ENCODE peak calls at places on chromosomes 12 and 14, in eight cellular contexts. One of them, this sample, is unnamed.
A peak's percentile ranks its signal among the peaks of the same experiment; 100 is the strongest.

GRCh38 chr12:52097045-52097666 is 17.7 kb downstream of the SMIM41 start:
- DNase-seq in IMR-90: no peak
- DNase-seq in HCT116: no peak
- DNase-seq in A549: no peak
- DNase-seq in sigmoid colon: no peak
- DNase-seq in breast epithelium: no peak
- DNase-seq in heart left ventricle: no peak
- DNase-seq in uterus: no peak
- DNase-seq in this sample: no peak

GRCh38 chr12:119673634-119674033 is 5.7 kb downstream of the PRKAB1 start:
- DNase-seq in IMR-90: no peak
- DNase-seq in HCT116: no peak
- DNase-seq in A549: no peak
- DNase-seq in sigmoid colon: peak; percentile 68
- DNase-seq in breast epithelium: no peak
- DNase-seq in heart left ventricle: peak; percentile 45
- DNase-seq in uterus: no peak
- DNase-seq in this sample: no peak

GRCh38 chr12:124898200-124898950 is 16.1 kb downstream of the UBC start:
- DNase-seq in IMR-90: no peak
- DNase-seq in HCT116: no peak
- DNase-seq in A549: peak; percentile 90
- DNase-seq in sigmoid colon: peak; percentile 74
- DNase-seq in breast epithelium: peak; percentile 37
- DNase-seq in heart left ventricle: no peak
- DNase-seq in uterus: no peak
- DNase-seq in this sample: peak; percentile 78

GRCh38 chr14:100556076-100556475 is 31.1 kb downstream of the BEGAIN start:
- DNase-seq in IMR-90: no peak
- DNase-seq in HCT116: no peak
- DNase-seq in A549: no peak
- DNase-seq in sigmoid colon: no peak
- DNase-seq in breast epithelium: no peak
- DNase-seq in heart left ventricle: no peak
- DNase-seq in uterus: no peak
- DNase-seq in this sample: no peak

GRCh38 chr14:103232831-103233319 is 101.2 kb upstream of the EIF5 start:
- DNase-seq in IMR-90: no peak
- DNase-seq in HCT116: no peak
- DNase-seq in A549: no peak
- DNase-seq in sigmoid colon: no peak
- DNase-seq in breast epithelium: no peak
- DNase-seq in heart left ventricle: no peak
- DNase-seq in uterus: no peak
- DNase-seq in this sample: no peak

GRCh38 chr12:119870462-119870861 is 6.7 kb downstream of the CIT start:
- DNase-seq in IMR-90: no peak
- DNase-seq in HCT116: no peak
- DNase-seq in A549: no peak
- DNase-seq in sigmoid colon: no peak
- DNase-seq in breast epithelium: no peak
- DNase-seq in heart left ventricle: no peak
- DNase-seq in uterus: no peak
- DNase-seq in this sample: no peak

GRCh38 chr14:29558516-29558915 is 369.1 kb downstream of the PRKD1 start:
- DNase-seq in IMR-90: peak; percentile 80
- DNase-seq in HCT116: no peak
- DNase-seq in A549: no peak
- DNase-seq in sigmoid colon: no peak
- DNase-seq in breast epithelium: no peak
- DNase-seq in heart left ventricle: no peak
- DNase-seq in uterus: no peak
- DNase-seq in this sample: no peak

GRCh38 chr12:16258963-16259362 is 18.5 kb downstream of the SLC15A5 start:
- DNase-seq in IMR-90: no peak
- DNase-seq in HCT116: no peak
- DNase-seq in A549: no peak
- DNase-seq in sigmoid colon: no peak
- DNase-seq in breast epithelium: no peak
- DNase-seq in heart left ventricle: no peak
- DNase-seq in uterus: no peak
- DNase-seq in this sample: no peak

GRCh38 chr12:43836455-43836989 is 641 bp downstream of the TMEM117 start:
- DNase-seq in IMR-90: peak; percentile 46
- DNase-seq in HCT116: no peak
- DNase-seq in A549: peak; percentile 48
- DNase-seq in sigmoid colon: no peak
- DNase-seq in breast epithelium: no peak
- DNase-seq in heart left ventricle: no peak
- DNase-seq in uterus: no peak
- DNase-seq in this sample: no peak

GRCh38 chr14:93132472-93133065 is 16.8 kb upstream of the ITPK1 start:
- DNase-seq in IMR-90: peak; percentile 22
- DNase-seq in HCT116: no peak
- DNase-seq in A549: peak; percentile 59
- DNase-seq in sigmoid colon: no peak
- DNase-seq in breast epithelium: no peak
- DNase-seq in heart left ventricle: no peak
- DNase-seq in uterus: no peak
- DNase-seq in this sample: peak; percentile 79

GRCh38 chr14:103628221-103628683 is 759 bp upstream of the KLC1 start:
- DNase-seq in IMR-90: peak; percentile 79
- DNase-seq in HCT116: peak; percentile 39
- DNase-seq in A549: peak; percentile 72
- DNase-seq in sigmoid colon: peak; percentile 90
- DNase-seq in breast epithelium: peak; percentile 47
- DNase-seq in heart left ventricle: peak; percentile 86
- DNase-seq in uterus: peak; percentile 71
- DNase-seq in this sample: peak; percentile 71

GRCh38 chr14:92382677-92383076 is 59.7 kb downstream of the SLC24A4 start:
- DNase-seq in IMR-90: no peak
- DNase-seq in HCT116: no peak
- DNase-seq in A549: peak; percentile 66
- DNase-seq in sigmoid colon: no peak
- DNase-seq in breast epithelium: no peak
- DNase-seq in heart left ventricle: no peak
- DNase-seq in uterus: no peak
- DNase-seq in this sample: peak; percentile 52

DNA sequence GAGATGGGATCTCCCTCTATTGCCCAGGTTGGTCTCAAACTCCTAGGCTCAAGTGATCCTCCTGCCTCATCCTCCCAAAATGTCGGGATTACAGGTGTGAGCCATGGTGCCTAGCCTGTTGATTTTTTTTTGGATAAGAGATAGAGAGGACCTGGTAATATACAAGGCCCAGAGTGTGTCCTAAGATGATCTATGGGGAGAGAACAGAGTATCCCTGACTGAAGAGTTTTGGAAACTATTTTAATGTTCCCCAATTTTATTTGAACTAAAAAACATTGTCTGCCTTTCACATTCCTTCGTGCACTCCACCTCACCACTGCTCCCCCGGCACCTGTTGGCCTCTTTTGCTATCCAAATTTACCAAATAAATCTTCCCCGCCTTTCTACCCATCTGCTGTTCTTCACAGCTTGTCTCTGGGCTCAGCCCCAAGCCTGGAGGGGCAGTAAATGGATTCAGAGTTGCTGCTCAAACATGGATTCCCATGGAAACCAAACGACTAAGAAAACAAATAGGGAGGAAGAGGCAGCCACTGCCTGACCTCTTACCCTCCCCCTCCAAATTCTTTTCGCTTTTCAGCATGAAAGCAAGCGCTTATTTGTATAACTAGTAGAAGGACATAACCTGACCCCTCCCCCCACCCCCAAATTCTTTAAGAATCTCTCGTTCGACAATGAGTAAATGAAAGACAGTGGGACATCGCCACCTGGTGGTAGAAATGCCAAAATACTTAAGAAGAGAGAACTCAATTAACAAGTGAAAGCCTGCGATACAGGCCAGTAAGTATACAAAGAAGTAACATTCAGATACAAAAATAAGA is 22.6 kb downstream of the OR10G3 start:
- DNase-seq in IMR-90: peak; percentile 85
- DNase-seq in HCT116: peak; percentile 83
- DNase-seq in A549: peak; percentile 68
- DNase-seq in sigmoid colon: peak; percentile 87
- DNase-seq in breast epithelium: peak; percentile 78
- DNase-seq in heart left ventricle: peak; percentile 57
- DNase-seq in uterus: peak; percentile 74
- DNase-seq in this sample: peak; percentile 96
- TF ChIP-seq POLR2A in IMR-90: no peak
- TF ChIP-seq POLR2A in HCT116: no peak
- TF ChIP-seq POLR2A in A549: no peak
- TF ChIP-seq POLR2A in sigmoid colon: no peak
- TF ChIP-seq POLR2A in breast epithelium: no peak
- TF ChIP-seq POLR2A in heart left ventricle: no peak
- TF ChIP-seq POLR2A in uterus: no peak
- TF ChIP-seq POLR2A in this sample: no peak

DNA sequence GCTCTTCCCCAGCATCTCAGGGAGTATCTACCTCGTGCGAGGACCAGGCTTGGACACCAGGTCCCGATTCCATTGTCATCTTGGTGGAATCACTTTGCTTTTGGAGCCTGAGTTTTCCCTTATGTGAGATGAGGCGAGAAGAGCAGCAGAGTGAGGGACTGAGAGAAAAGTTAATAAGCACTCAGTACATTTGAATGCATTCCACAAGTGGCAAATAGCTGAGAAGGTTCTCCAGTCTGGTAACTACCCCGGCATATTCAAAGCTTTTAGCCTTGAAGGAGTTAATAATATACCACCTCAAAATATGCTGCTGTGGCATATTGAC is 465 bp upstream of the GALC start:
- DNase-seq in IMR-90: no peak
- DNase-seq in HCT116: no peak
- DNase-seq in A549: no peak
- DNase-seq in sigmoid colon: no peak
- DNase-seq in breast epithelium: no peak
- DNase-seq in heart left ventricle: no peak
- DNase-seq in uterus: no peak
- DNase-seq in this sample: no peak
- H3K4me3 ChIP-seq in IMR-90: peak overlapping the region; percentile 65
- H3K4me3 ChIP-seq in HCT116: no peak overlapping the region
- H3K4me3 ChIP-seq in A549: peak overlapping the region; percentile 64
- H3K4me3 ChIP-seq in sigmoid colon: peak overlapping the region; percentile 84
- H3K4me3 ChIP-seq in breast epithelium: peak overlapping the region; percentile 89
- H3K4me3 ChIP-seq in heart left ventricle: peak overlapping the region; percentile 73
- H3K4me3 ChIP-seq in uterus: peak overlapping the region; percentile 45
- H3K4me3 ChIP-seq in this sample: peak overlapping the region; percentile 85

GRCh38 chr12:92141585-92142244 is 3.9 kb downstream of the BTG1 start:
- DNase-seq in IMR-90: no peak
- DNase-seq in HCT116: no peak
- DNase-seq in A549: no peak
- DNase-seq in sigmoid colon: no peak
- DNase-seq in breast epithelium: no peak
- DNase-seq in heart left ventricle: no peak
- DNase-seq in uterus: no peak
- DNase-seq in this sample: no peak

GRCh38 chr12:92140919-92141536 is 4.6 kb downstream of the BTG1 start:
- DNase-seq in IMR-90: no peak
- DNase-seq in HCT116: no peak
- DNase-seq in A549: no peak
- DNase-seq in sigmoid colon: no peak
- DNase-seq in breast epithelium: no peak
- DNase-seq in heart left ventricle: no peak
- DNase-seq in uterus: no peak
- DNase-seq in this sample: no peak

GRCh38 chr12:92144045-92144630 is 1.5 kb downstream of the BTG1 start:
- DNase-seq in IMR-90: peak; percentile 99
- DNase-seq in HCT116: peak; percentile 66
- DNase-seq in A549: peak; percentile 74
- DNase-seq in sigmoid colon: peak; percentile 89
- DNase-seq in breast epithelium: peak; percentile 58
- DNase-seq in heart left ventricle: peak; percentile 74
- DNase-seq in uterus: peak; percentile 68
- DNase-seq in this sample: peak; percentile 85

GRCh38 chr12:92143280-92143679 is 2.4 kb downstream of the BTG1 start:
- DNase-seq in IMR-90: no peak
- DNase-seq in HCT116: no peak
- DNase-seq in A549: no peak
- DNase-seq in sigmoid colon: no peak
- DNase-seq in breast epithelium: no peak
- DNase-seq in heart left ventricle: no peak
- DNase-seq in uterus: no peak
- DNase-seq in this sample: no peak

DNA sequence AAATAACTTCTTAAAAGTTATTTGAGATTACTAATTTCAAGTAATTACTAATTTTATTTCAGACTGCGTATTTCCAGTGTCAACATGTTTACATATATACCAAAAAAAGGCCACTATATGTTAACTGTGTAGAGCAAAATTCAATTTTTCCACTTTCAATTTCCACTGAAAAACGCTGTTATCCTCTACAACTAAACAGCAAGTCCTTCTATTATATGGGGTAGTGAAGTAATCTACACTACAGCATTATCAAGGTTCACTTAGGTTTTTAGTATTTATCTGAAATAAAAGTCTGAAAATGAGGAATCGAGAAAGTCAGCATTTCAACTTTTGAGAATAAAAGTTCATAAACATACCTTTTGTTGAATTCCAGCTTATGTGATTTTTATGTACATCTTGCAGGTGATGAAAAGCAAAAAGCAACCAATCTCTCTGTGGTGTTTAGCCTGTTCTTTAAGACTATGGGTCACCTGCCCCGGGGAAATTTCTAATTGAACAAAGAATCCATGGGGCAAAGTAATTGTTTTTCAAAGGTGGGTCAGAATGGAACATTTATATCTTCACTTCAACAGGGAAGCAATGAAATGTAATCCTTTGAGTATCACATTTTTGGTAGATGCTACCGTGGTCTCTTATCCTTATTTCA is 3.3 kb downstream of the BTG1 start:
- DNase-seq in IMR-90: no peak
- DNase-seq in HCT116: no peak
- DNase-seq in A549: no peak
- DNase-seq in sigmoid colon: no peak
- DNase-seq in breast epithelium: no peak
- DNase-seq in heart left ventricle: no peak
- DNase-seq in uterus: no peak
- DNase-seq in this sample: no peak
- TF ChIP-seq POLR2A in IMR-90: peak; percentile 56
- TF ChIP-seq POLR2A in HCT116: no peak
- TF ChIP-seq POLR2A in A549: no peak
- TF ChIP-seq POLR2A in sigmoid colon: no peak
- TF ChIP-seq POLR2A in breast epithelium: no peak
- TF ChIP-seq POLR2A in heart left ventricle: no peak
- TF ChIP-seq POLR2A in uterus: no peak
- TF ChIP-seq POLR2A in this sample: no peak

DNA sequence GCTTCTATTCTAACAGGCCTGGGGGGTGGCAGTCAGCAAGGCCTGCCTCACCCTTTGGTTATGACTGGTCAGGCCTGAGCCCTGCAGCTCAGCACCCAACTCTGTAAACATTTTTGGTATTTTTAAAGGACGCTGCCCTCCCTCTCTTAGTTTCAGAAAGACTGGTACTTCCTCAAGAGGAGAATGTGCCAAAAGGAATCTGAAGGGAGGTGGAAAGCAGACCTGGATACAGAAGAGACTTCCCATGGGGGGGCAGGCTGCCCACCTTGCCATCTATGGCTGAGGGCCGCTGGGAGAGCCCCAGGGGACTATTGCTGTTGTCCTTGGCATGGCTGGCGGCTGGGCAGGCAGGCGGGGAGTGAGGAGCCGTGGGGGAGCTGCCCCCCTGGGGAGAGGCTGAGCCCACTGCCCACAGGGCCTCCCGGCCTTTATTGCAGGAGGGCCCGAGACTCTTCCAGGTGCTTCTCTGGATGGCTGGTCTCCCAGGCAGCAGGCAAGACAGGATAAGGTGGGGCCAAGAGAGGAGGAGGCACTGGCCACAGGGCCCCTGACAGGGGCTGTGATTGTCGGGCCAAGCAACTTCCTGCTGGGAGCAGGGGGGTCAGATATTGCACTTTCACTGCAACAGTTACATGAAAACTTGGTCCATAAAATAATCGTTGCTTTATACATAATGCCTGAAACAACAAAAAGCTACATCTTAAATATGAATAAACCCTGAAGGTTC is 3.5 kb downstream of the ARL6IP4 start:
- DNase-seq in IMR-90: no peak
- DNase-seq in HCT116: no peak
- DNase-seq in A549: no peak
- DNase-seq in sigmoid colon: no peak
- DNase-seq in breast epithelium: no peak
- DNase-seq in heart left ventricle: peak; percentile 35
- DNase-seq in uterus: no peak
- DNase-seq in this sample: no peak
- H3K4me3 ChIP-seq in IMR-90: no peak overlapping the region
- H3K4me3 ChIP-seq in HCT116: no peak overlapping the region
- H3K4me3 ChIP-seq in A549: no peak overlapping the region
- H3K4me3 ChIP-seq in sigmoid colon: no peak overlapping the region
- H3K4me3 ChIP-seq in breast epithelium: peak overlapping the region; percentile 52
- H3K4me3 ChIP-seq in heart left ventricle: no peak overlapping the region
- H3K4me3 ChIP-seq in uterus: no peak overlapping the region
- H3K4me3 ChIP-seq in this sample: no peak overlapping the region

This sample was measured in testis.